ENCODE peak calls at places on chromosomes 13 and 19, in five cellular contexts. H, X, C, L and K are unnamed samples.
A peak's percentile ranks its signal among the peaks of the same experiment; 100 is the strongest.

GRCh38 chr19:30686252-30686762 is 314.1 kb downstream of the ZNF536 start:
- DNase-seq in H (no peak), X (no peak), C (peak; percentile 46), L (no peak), K (peak; percentile 67)

GRCh38 chr19:29586401-29586800 is 19.7 kb upstream of the POP4 start:
- DNase-seq in H (no peak), X (no peak), C (no peak), L (no peak), K (no peak)

GRCh38 chr19:29260477-29261317 is 47.7 kb upstream of the UQCRFS1 start:
- DNase-seq in H (no peak), X (no peak), C (no peak), L (no peak), K (no peak)

GRCh38 chr19:47032171-47032811 is 12.7 kb downstream of the NPAS1 start:
- DNase-seq in H (peak; percentile 70), X (no peak), C (no peak), L (peak; percentile 88), K (peak; percentile 52)

GRCh38 chr13:94073006-94073744 is 406.3 kb downstream of the DCT start:
- DNase-seq in H (no peak), X (no peak), C (no peak), L (no peak), K (no peak)

GRCh38 chr19:40560092-40560507 is 16.6 kb upstream of the SHKBP1 start:
- DNase-seq in H (no peak), X (no peak), C (no peak), L (no peak), K (no peak)

GRCh38 chr13:60572003-60572792 is 175.2 kb downstream of the TDRD3 start:
- DNase-seq in H (no peak), X (no peak), C (no peak), L (no peak), K (no peak)

GRCh38 chr13:42229287-42229686 is 42.7 kb upstream of the AKAP11 start:
- DNase-seq in H (no peak), X (no peak), C (no peak), L (no peak), K (no peak)

GRCh38 chr13:50236898-50237318 is 221.7 kb downstream of the KCNRG start:
- DNase-seq in H (no peak), X (no peak), C (no peak), L (no peak), K (no peak)

GRCh38 chr13:32136716-32137115 is 105.1 kb downstream of the FRY start:
- DNase-seq in H (no peak), X (no peak), C (no peak), L (no peak), K (no peak)

GRCh38 chr19:47109541-47110375 is 3.8 kb downstream of the ZC3H4 start:
- DNase-seq in H (no peak), X (no peak), C (no peak), L (no peak), K (peak; percentile 47)

GRCh38 chr19:56107626-56108351 is 13.3 kb downstream of the ZNF787 start:
- DNase-seq in H (peak; percentile 50), X (no peak), C (peak; percentile 78), L (no peak), K (no peak)

GRCh38 chr19:52028780-52029123 is 573 bp upstream of the ZNF614 start:
- DNase-seq in H (no peak), X (no peak), C (no peak), L (no peak), K (no peak)

GRCh38 chr19:49687566-49688316 is 1.7 kb upstream of the ADM5 start:
- DNase-seq in H (no peak), X (no peak), C (no peak), L (no peak), K (peak; percentile 69)

GRCh38 chr13:21427741-21428140 is 31.4 kb downstream of the ZDHHC20 start:
- DNase-seq in H (no peak), X (no peak), C (no peak), L (no peak), K (no peak)

GRCh38 chr19:11152318-11153062 is 3.1 kb downstream of the SPC24 start:
- DNase-seq in H (peak; percentile 87), X (peak; percentile 66), C (peak; percentile 97), L (no peak), K (no peak)

GRCh38 chr13:25874907-25875306 is 176.9 kb downstream of the SHISA2 start:
- DNase-seq in H (no peak), X (no peak), C (no peak), L (no peak), K (no peak)

GRCh38 chr19:7602240-7602934 is 6.7 kb downstream of the CAMSAP3 start:
- DNase-seq in H (peak; percentile 81), X (no peak), C (no peak), L (no peak), K (peak; percentile 75)

GRCh38 chr13:69857188-69857821 is 250.3 kb upstream of the ATXN8OS start:
- DNase-seq in H (no peak), X (no peak), C (no peak), L (peak; percentile 0), K (no peak)

GRCh38 chr13:75635101-75635620 is 969 bp upstream of the LMO7 start:
- DNase-seq in H (no peak), X (peak; percentile 30), C (no peak), L (no peak), K (no peak)

GRCh38 chr19:13781547-13781946 is 7.3 kb downstream of the C19orf53 start:
- DNase-seq in H (peak; percentile 62), X (peak; percentile 87), C (peak; percentile 94), L (no peak), K (no peak)

GRCh38 chr13:28002886-28003698 is 14.6 kb upstream of the URAD start:
- DNase-seq in H (no peak), X (no peak), C (no peak), L (no peak), K (no peak)

GRCh38 chr19:1446713-1447564 is 3.0 kb upstream of the APC2 start:
- DNase-seq in H (no peak), X (no peak), C (no peak), L (no peak), K (peak; percentile 89)

GRCh38 chr13:37382156-37382555 is 216.4 kb downstream of the POSTN start:
- DNase-seq in H (no peak), X (no peak), C (no peak), L (no peak), K (no peak)

GRCh38 chr19:811511-812048 is 10.2 kb downstream of the PLPPR3 start:
- DNase-seq in H (no peak), X (no peak), C (no peak), L (no peak), K (no peak)

GRCh38 chr13:36059366-36059765 is 71.8 kb downstream of the DCLK1 start:
- DNase-seq in H (no peak), X (peak; percentile 24), C (peak; percentile 68), L (no peak), K (no peak)

GRCh38 chr19:58440556-58440955 is 603 bp upstream of the ZNF132 start:
- DNase-seq in H (no peak), X (no peak), C (no peak), L (no peak), K (peak; percentile 82)

DNA sequence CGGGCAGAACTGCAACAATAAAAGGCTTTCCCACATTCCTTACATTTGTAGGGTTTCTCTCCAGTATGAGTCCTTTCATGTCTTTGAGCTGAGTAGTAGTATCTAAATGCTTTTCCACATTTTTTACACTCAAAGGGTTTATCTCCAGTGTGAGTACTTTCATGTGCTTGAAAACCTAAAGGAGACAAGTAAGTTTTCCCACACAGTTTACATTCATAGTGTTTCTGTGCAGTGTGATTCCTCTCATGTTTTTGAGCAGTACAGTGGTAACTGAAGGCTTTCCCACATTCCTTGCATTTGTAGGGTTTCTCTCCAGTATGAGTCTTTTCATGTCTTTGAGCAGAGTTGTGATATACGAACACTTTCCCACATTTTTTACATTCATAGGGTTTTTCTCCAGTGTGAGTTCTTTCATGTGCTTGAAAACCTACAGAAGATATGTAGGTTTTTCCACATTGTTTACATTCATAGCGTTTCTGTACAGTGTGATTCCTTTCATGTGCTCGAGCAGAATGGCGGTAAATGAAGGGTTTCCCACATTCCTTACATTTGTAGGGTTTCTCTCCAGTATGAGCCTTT is 47.0 kb downstream of the ZNF44 start:
- DNase-seq in H (no peak), X (no peak), C (no peak), L (no peak), K (no peak)
- TF ChIP-seq EP300 in H (no peak), X (no peak), C (no peak), L (no peak), K (no peak)

GRCh38 chr19:38073806-38074685 is 150.0 kb downstream of the DPF1 start:
- DNase-seq in H (no peak), X (no peak), C (no peak), L (no peak), K (no peak)
- TF ChIP-seq CTCF in H (no peak), X (no peak), C (no peak), L (no peak), K (no peak)

GRCh38 chr19:18421371-18421959 is 2.3 kb downstream of the SSBP4 start:
- DNase-seq in H (no peak), X (no peak), C (no peak), L (no peak), K (peak; percentile 55)
- H3K4me1 ChIP-seq in H (peaks cover 94% of the 10 kb centered on the region), X (peaks cover 26% of the 10 kb centered on the region), C (peaks cover 73% of the 10 kb centered on the region), L (peaks cover 44% of the 10 kb centered on the region), K (peaks cover 52% of the 10 kb centered on the region)

GRCh38 chr19:4521170-4521887 is 3.0 kb upstream of the PLIN4 start:
- DNase-seq in H (no peak), X (no peak), C (no peak), L (no peak), K (no peak)
- TF ChIP-seq EP300 in H (no peak), X (no peak), C (no peak), L (no peak), K (no peak)

GRCh38 chr19:17681505-17682125 is 6.5 kb downstream of the UNC13A start:
- DNase-seq in H (no peak), X (peak; percentile 44), C (no peak), L (no peak), K (no peak)

GRCh38 chr19:17682273-17682672 is 5.9 kb downstream of the UNC13A start:
- DNase-seq in H (no peak), X (no peak), C (no peak), L (no peak), K (no peak)

GRCh38 chr19:17678836-17679235 is 9.3 kb downstream of the UNC13A start:
- DNase-seq in H (no peak), X (no peak), C (no peak), L (no peak), K (no peak)

GRCh38 chr19:17679526-17680234 is 8.5 kb downstream of the UNC13A start:
- DNase-seq in H (no peak), X (no peak), C (no peak), L (no peak), K (no peak)

GRCh38 chr19:17680235-17680722 is 7.9 kb downstream of the UNC13A start:
- DNase-seq in H (peak; percentile 57), X (peak; percentile 65), C (peak; percentile 79), L (peak; percentile 71), K (peak; percentile 92)
- TF ChIP-seq CTCF in H (no peak), X (no peak), C (no peak), L (no peak), K (peak; percentile 6)